ENCODE peak calls at places on chromosomes 4 and X, in seven cellular contexts. One of them, this sample, is unnamed.

GRCh38 chr4:42302348-42302747 is 94.9 kb upstream of the SHISA3 start:
- DNase-seq in breast epithelium: no peak
- DNase-seq in kidney: no peak
- DNase-seq in transverse colon: no peak
- DNase-seq in thyroid gland: peak
- DNase-seq in right lobe of liver: no peak
- DNase-seq in suprapubic skin: no peak
- DNase-seq in this sample: no peak

GRCh38 chrX:37912797-37913196 is 65.4 kb upstream of the DYNLT3 start:
- DNase-seq in transverse colon: no peak
- DNase-seq in thyroid gland: no peak
- DNase-seq in suprapubic skin: no peak
- DNase-seq in right lobe of liver: no peak
- DNase-seq in kidney: no peak
- DNase-seq in breast epithelium: no peak
- DNase-seq in this sample: no peak

GRCh38 chr4:78940752-78941151 is 1.5 kb upstream of the PAQR3 start:
- DNase-seq in transverse colon: no peak
- DNase-seq in right lobe of liver: no peak
- DNase-seq in thyroid gland: no peak
- DNase-seq in kidney: no peak
- DNase-seq in suprapubic skin: no peak
- DNase-seq in breast epithelium: no peak
- DNase-seq in this sample: no peak

GRCh38 chr4:76781698-76782595 is 116.0 kb downstream of the SOWAHB start:
- DNase-seq in thyroid gland: peak
- DNase-seq in breast epithelium: peak
- DNase-seq in kidney: no peak
- DNase-seq in right lobe of liver: no peak
- DNase-seq in suprapubic skin: no peak
- DNase-seq in transverse colon: no peak
- DNase-seq in this sample: no peak

GRCh38 chr4:87732033-87732770 is 67.2 kb upstream of the IBSP start:
- DNase-seq in transverse colon: no peak
- DNase-seq in thyroid gland: no peak
- DNase-seq in kidney: no peak
- DNase-seq in right lobe of liver: no peak
- DNase-seq in suprapubic skin: no peak
- DNase-seq in breast epithelium: no peak
- DNase-seq in this sample: peak

GRCh38 chrX:22577181-22577580 is 304.5 kb downstream of the CBLL2 start:
- DNase-seq in kidney: no peak
- DNase-seq in breast epithelium: no peak
- DNase-seq in suprapubic skin: no peak
- DNase-seq in right lobe of liver: no peak
- DNase-seq in thyroid gland: no peak
- DNase-seq in transverse colon: no peak
- DNase-seq in this sample: no peak

GRCh38 chr4:32768664-32769389 is 2048.7 kb downstream of the PCDH7 start:
- DNase-seq in thyroid gland: no peak
- DNase-seq in kidney: no peak
- DNase-seq in right lobe of liver: no peak
- DNase-seq in transverse colon: no peak
- DNase-seq in suprapubic skin: no peak
- DNase-seq in breast epithelium: no peak
- DNase-seq in this sample: no peak

GRCh38 chr4:32689520-32689919 is 1969.4 kb downstream of the PCDH7 start:
- DNase-seq in thyroid gland: no peak
- DNase-seq in transverse colon: no peak
- DNase-seq in right lobe of liver: no peak
- DNase-seq in kidney: no peak
- DNase-seq in suprapubic skin: no peak
- DNase-seq in breast epithelium: no peak
- DNase-seq in this sample: no peak

GRCh38 chr4:74045247-74045646 is 6.8 kb upstream of the CXCL3 start:
- DNase-seq in right lobe of liver: no peak
- DNase-seq in thyroid gland: no peak
- DNase-seq in kidney: no peak
- DNase-seq in suprapubic skin: no peak
- DNase-seq in breast epithelium: no peak
- DNase-seq in transverse colon: no peak
- DNase-seq in this sample: no peak

GRCh38 chr4:99324978-99325377 is 3.8 kb upstream of the ADH1B start:
- DNase-seq in suprapubic skin: peak
- DNase-seq in kidney: no peak
- DNase-seq in right lobe of liver: peak
- DNase-seq in breast epithelium: peak
- DNase-seq in thyroid gland: peak
- DNase-seq in transverse colon: peak
- DNase-seq in this sample: no peak

GRCh38 chr4:94603170-94603747 is 151.5 kb downstream of the PDLIM5 start:
- DNase-seq in kidney: no peak
- DNase-seq in thyroid gland: no peak
- DNase-seq in transverse colon: no peak
- DNase-seq in right lobe of liver: no peak
- DNase-seq in breast epithelium: no peak
- DNase-seq in suprapubic skin: no peak
- DNase-seq in this sample: no peak

GRCh38 chr4:105978684-105979296 is 83.5 kb downstream of the NPNT start:
- DNase-seq in kidney: peak
- DNase-seq in breast epithelium: no peak
- DNase-seq in suprapubic skin: no peak
- DNase-seq in transverse colon: no peak
- DNase-seq in thyroid gland: peak
- DNase-seq in right lobe of liver: no peak
- DNase-seq in this sample: no peak

GRCh38 chrX:102697506-102697905 is 14.7 kb upstream of the GPRASP2 start:
- DNase-seq in right lobe of liver: no peak
- DNase-seq in suprapubic skin: no peak
- DNase-seq in thyroid gland: no peak
- DNase-seq in breast epithelium: no peak
- DNase-seq in kidney: no peak
- DNase-seq in transverse colon: no peak
- DNase-seq in this sample: no peak

GRCh38 chr4:75432683-75433082 is 81.5 kb downstream of the RCHY1 start:
- DNase-seq in breast epithelium: no peak
- DNase-seq in suprapubic skin: no peak
- DNase-seq in right lobe of liver: no peak
- DNase-seq in transverse colon: no peak
- DNase-seq in thyroid gland: no peak
- DNase-seq in kidney: no peak
- DNase-seq in this sample: no peak

GRCh38 chr4:156528216-156528615 is 443.4 kb downstream of the PDGFC start:
- DNase-seq in suprapubic skin: no peak
- DNase-seq in kidney: no peak
- DNase-seq in breast epithelium: no peak
- DNase-seq in thyroid gland: no peak
- DNase-seq in right lobe of liver: no peak
- DNase-seq in transverse colon: no peak
- DNase-seq in this sample: no peak

GRCh38 chr4:173440888-173441287 is 42.0 kb upstream of the SCRG1 start:
- DNase-seq in thyroid gland: no peak
- DNase-seq in right lobe of liver: no peak
- DNase-seq in kidney: no peak
- DNase-seq in suprapubic skin: no peak
- DNase-seq in transverse colon: no peak
- DNase-seq in breast epithelium: no peak
- DNase-seq in this sample: no peak

GRCh38 chr4:146146918-146147317 is 28.6 kb upstream of the LSM6 start:
- DNase-seq in suprapubic skin: no peak
- DNase-seq in breast epithelium: no peak
- DNase-seq in transverse colon: no peak
- DNase-seq in right lobe of liver: no peak
- DNase-seq in thyroid gland: no peak
- DNase-seq in kidney: no peak
- DNase-seq in this sample: no peak

GRCh38 chr4:174358823-174359222 is 75.1 kb downstream of the CEP44 start:
- DNase-seq in thyroid gland: no peak
- DNase-seq in breast epithelium: no peak
- DNase-seq in transverse colon: no peak
- DNase-seq in right lobe of liver: no peak
- DNase-seq in suprapubic skin: no peak
- DNase-seq in kidney: no peak
- DNase-seq in this sample: no peak

GRCh38 chr4:126458993-126459392 is 1144.2 kb downstream of the FAT4 start:
- DNase-seq in transverse colon: no peak
- DNase-seq in kidney: no peak
- DNase-seq in thyroid gland: no peak
- DNase-seq in suprapubic skin: no peak
- DNase-seq in right lobe of liver: no peak
- DNase-seq in breast epithelium: no peak
- DNase-seq in this sample: no peak

GRCh38 chr4:86661418-86661817 is 67.3 kb downstream of the PTPN13 start:
- DNase-seq in kidney: no peak
- DNase-seq in transverse colon: no peak
- DNase-seq in suprapubic skin: no peak
- DNase-seq in right lobe of liver: no peak
- DNase-seq in breast epithelium: no peak
- DNase-seq in thyroid gland: no peak
- DNase-seq in this sample: no peak

GRCh38 chrX:41558531-41558930 is 111.4 kb downstream of the NYX start:
- DNase-seq in breast epithelium: no peak
- DNase-seq in suprapubic skin: no peak
- DNase-seq in kidney: no peak
- DNase-seq in right lobe of liver: no peak
- DNase-seq in thyroid gland: no peak
- DNase-seq in transverse colon: no peak
- DNase-seq in this sample: no peak

DNA sequence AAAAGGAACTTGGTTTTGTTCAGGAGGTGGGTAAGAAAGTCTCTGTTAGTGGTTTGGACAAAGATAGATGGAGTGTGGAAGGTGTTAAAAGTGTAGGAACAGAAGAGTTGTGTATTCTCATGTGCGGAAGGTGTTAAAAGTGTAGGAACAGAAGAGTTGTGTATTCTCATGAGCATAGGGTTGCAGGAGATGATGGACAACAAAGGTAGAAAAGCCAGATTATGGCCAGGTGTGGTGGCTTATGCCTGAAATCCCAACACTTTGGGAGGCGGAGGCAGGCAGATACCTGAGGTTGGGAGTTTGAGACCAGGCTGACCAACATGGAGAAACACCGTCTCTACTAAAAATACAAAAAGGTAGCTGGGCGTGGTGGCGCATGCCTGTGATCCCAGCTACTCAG is 2.5 kb downstream of the RPL34 start:
- DNase-seq in right lobe of liver: no peak
- DNase-seq in suprapubic skin: no peak
- DNase-seq in breast epithelium: no peak
- DNase-seq in thyroid gland: no peak
- DNase-seq in transverse colon: no peak
- DNase-seq in kidney: no peak
- DNase-seq in this sample: no peak
- H3K4me3 ChIP-seq in right lobe of liver: no peak
- H3K4me3 ChIP-seq in suprapubic skin: no peak
- H3K4me3 ChIP-seq in breast epithelium: no peak
- H3K4me3 ChIP-seq in thyroid gland: no peak
- H3K4me3 ChIP-seq in transverse colon: no peak
- H3K4me3 ChIP-seq in kidney: no peak
- H3K4me3 ChIP-seq in this sample: no peak

GRCh38 chr4:176437756-176438155 is 118.0 kb downstream of the SPCS3 start:
- DNase-seq in thyroid gland: no peak
- DNase-seq in breast epithelium: no peak
- DNase-seq in transverse colon: no peak
- DNase-seq in right lobe of liver: no peak
- DNase-seq in suprapubic skin: no peak
- DNase-seq in kidney: no peak
- DNase-seq in this sample: no peak

GRCh38 chr4:176436500-176436973 is 116.8 kb downstream of the SPCS3 start:
- DNase-seq in suprapubic skin: no peak
- DNase-seq in right lobe of liver: no peak
- DNase-seq in transverse colon: no peak
- DNase-seq in kidney: no peak
- DNase-seq in thyroid gland: no peak
- DNase-seq in breast epithelium: no peak
- DNase-seq in this sample: no peak

GRCh38 chr4:176438401-176438800 is 118.6 kb downstream of the SPCS3 start:
- DNase-seq in transverse colon: no peak
- DNase-seq in thyroid gland: no peak
- DNase-seq in right lobe of liver: no peak
- DNase-seq in suprapubic skin: no peak
- DNase-seq in breast epithelium: no peak
- DNase-seq in kidney: no peak
- DNase-seq in this sample: no peak

GRCh38 chr4:176433983-176434382 is 114.2 kb downstream of the SPCS3 start:
- DNase-seq in thyroid gland: no peak
- DNase-seq in transverse colon: no peak
- DNase-seq in suprapubic skin: no peak
- DNase-seq in right lobe of liver: no peak
- DNase-seq in kidney: no peak
- DNase-seq in breast epithelium: no peak
- DNase-seq in this sample: no peak

GRCh38 chr4:176435891-176436499 is 116.2 kb downstream of the SPCS3 start:
- DNase-seq in thyroid gland: no peak
- DNase-seq in transverse colon: no peak
- DNase-seq in suprapubic skin: no peak
- DNase-seq in right lobe of liver: no peak
- DNase-seq in kidney: no peak
- DNase-seq in breast epithelium: no peak
- DNase-seq in this sample: no peak
- H3K27ac ChIP-seq in thyroid gland: no peak
- H3K27ac ChIP-seq in transverse colon: no peak
- H3K27ac ChIP-seq in suprapubic skin: no peak
- H3K27ac ChIP-seq in right lobe of liver: no peak
- H3K27ac ChIP-seq in kidney: no peak
- H3K27ac ChIP-seq in breast epithelium: no peak
- H3K27ac ChIP-seq in this sample: no peak

GRCh38 chrX:53561912-53562311 is 124.6 kb downstream of the HUWE1 start:
- DNase-seq in breast epithelium: no peak
- DNase-seq in right lobe of liver: no peak
- DNase-seq in kidney: no peak
- DNase-seq in suprapubic skin: no peak
- DNase-seq in transverse colon: no peak
- DNase-seq in thyroid gland: no peak
- DNase-seq in this sample: no peak
- TF ChIP-seq CTCF in breast epithelium: no peak
- TF ChIP-seq CTCF in right lobe of liver: no peak
- TF ChIP-seq CTCF in kidney: no peak
- TF ChIP-seq CTCF in suprapubic skin: no peak
- TF ChIP-seq CTCF in transverse colon: no peak
- TF ChIP-seq CTCF in thyroid gland: no peak
- TF ChIP-seq CTCF in this sample: no peak

DNA sequence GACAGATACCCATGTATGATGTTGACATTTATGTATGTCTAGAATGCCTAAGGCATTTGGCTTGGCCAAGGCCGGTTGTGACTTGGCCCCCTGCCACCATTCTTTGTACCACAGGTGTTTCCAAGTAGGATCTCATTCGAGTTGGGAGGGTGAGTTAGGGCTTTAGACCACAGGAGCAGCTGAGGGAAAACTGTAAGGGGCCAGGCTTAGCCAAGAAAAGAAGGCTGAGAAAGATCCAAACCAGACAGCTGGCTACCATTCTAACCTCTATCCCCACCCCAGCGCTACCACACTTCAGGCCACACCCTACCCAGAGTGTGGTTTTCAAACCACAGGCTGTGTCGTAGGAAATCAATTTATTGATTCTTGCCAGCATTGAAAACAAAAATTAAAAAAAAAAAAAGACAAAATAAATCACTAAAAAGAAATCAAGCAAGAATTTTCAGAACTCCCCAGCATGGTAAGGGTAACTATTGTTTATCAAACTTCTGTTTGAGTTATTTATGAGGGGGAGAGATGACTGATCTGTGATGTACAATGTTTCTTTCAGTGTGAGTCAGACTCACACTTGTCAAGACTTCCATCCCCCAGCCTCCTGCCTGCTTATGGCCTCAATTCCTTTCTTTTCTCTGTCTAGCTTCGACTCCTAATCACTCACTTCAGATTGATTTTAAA is 9.9 kb downstream of the TMSB4X start:
- DNase-seq in kidney: no peak
- DNase-seq in breast epithelium: peak
- DNase-seq in right lobe of liver: no peak
- DNase-seq in thyroid gland: peak
- DNase-seq in transverse colon: peak
- DNase-seq in suprapubic skin: no peak
- DNase-seq in this sample: no peak
- H3K4me3 ChIP-seq in kidney: no peak
- H3K4me3 ChIP-seq in breast epithelium: no peak
- H3K4me3 ChIP-seq in right lobe of liver: no peak
- H3K4me3 ChIP-seq in thyroid gland: no peak
- H3K4me3 ChIP-seq in transverse colon: no peak
- H3K4me3 ChIP-seq in suprapubic skin: no peak
- H3K4me3 ChIP-seq in this sample: no peak

This sample was measured in lower lobe of right lung.